ENCODE peak calls at places on chromosomes 6 and 20, in six cellular contexts. U is erythroblast; Z is activated T-helper 1 cell treated with anti-CD3 and anti-CD28 coated beads, Interleukin-2, amount 50 U/mL, for 16 hours; N is stimulated activated CD4-positive, alpha-beta T cell treated with anti-CD3 and anti-CD28 coated beads, TNF-alpha, amount 100 ng/mL, for 24 hours; O is NCI-H146; E is HFFc6. J is an unnamed sample.

GRCh38 chr6:4607026-4607704 is 169.0 kb upstream of the CDYL start:
- DNase-seq in U (no peak), Z (no peak), N (no peak), O (peak; percentile 70), E (peak; percentile 73), J (no peak)

GRCh38 chr6:1024587-1024986 is 287.3 kb upstream of the FOXQ1 start:
- DNase-seq in U (no peak), Z (no peak), N (no peak), O (no peak), E (peak; percentile 89), J (no peak)

GRCh38 chr6:83381949-83382348 is 48.9 kb downstream of the ME1 start:
- DNase-seq in U (no peak), Z (no peak), N (no peak), O (no peak), E (no peak), J (no peak)

GRCh38 chr6:2351807-2352431 is 106.5 kb upstream of the GMDS start:
- DNase-seq in U (no peak), Z (no peak), N (no peak), O (no peak), E (peak; percentile 32), J (no peak)

GRCh38 chr6:93407186-93407585 is 12.2 kb downstream of the EPHA7 start:
- DNase-seq in U (no peak), Z (no peak), N (no peak), O (peak; percentile 14), E (no peak), J (no peak)

GRCh38 chr20:58112017-58112781 is 116.3 kb downstream of the ANKRD60 start:
- DNase-seq in U (no peak), Z (no peak), N (no peak), O (no peak), E (peak; percentile 46), J (no peak)

GRCh38 chr6:43698584-43699349 is 11.2 kb upstream of the MRPS18A start:
- DNase-seq in U (no peak), Z (no peak), N (no peak), O (peak; percentile 70), E (peak; percentile 19), J (no peak)

GRCh38 chr6:102223942-102224341 is 830.4 kb downstream of the GRIK2 start:
- DNase-seq in U (no peak), Z (no peak), N (no peak), O (no peak), E (no peak), J (no peak)

GRCh38 chr6:124772733-124773319 is 189.4 kb upstream of the RNF217 start:
- DNase-seq in U (no peak), Z (no peak), N (no peak), O (no peak), E (no peak), J (no peak)